ENCODE peak calls at places on chromosomes 7 and 10, in ten cellular contexts. H, L, P, I, D, R, K, T, G and Q are unnamed samples.

GRCh38 chr7:130733866-130734524 is at the start of gene KLF14:
- DNase-seq in H (no peak), L (no peak), P (peak), I (peak), D (peak), R (no peak), K (no peak), T (peak), G (peak), Q (peak)

GRCh38 chr7:105639677-105640493 is 58.6 kb upstream of the EFCAB10 start:
- DNase-seq in H (no peak), L (no peak), P (no peak), I (no peak), D (no peak), R (no peak), K (no peak), T (no peak), G (no peak), Q (no peak)

GRCh38 chr7:99665312-99665759 is 14.5 kb downstream of the CYP3A5 start:
- DNase-seq in H (no peak), L (no peak), P (no peak), I (no peak), D (no peak), R (no peak), K (no peak), T (no peak), G (no peak), Q (no peak)

GRCh38 chr7:157703131-157703530 is 366.3 kb downstream of the DNAJB6 start:
- DNase-seq in H (no peak), L (no peak), P (no peak), I (no peak), D (no peak), R (no peak), K (no peak), T (no peak), G (no peak), Q (no peak)

GRCh38 chr7:66304536-66304935 is 99.4 kb downstream of the TPST1 start:
- DNase-seq in H (no peak), L (no peak), P (no peak), I (peak), D (no peak), R (no peak), K (no peak), T (no peak), G (no peak), Q (no peak)

GRCh38 chr10:844552-844951 is 87.0 kb downstream of the LARP4B start:
- DNase-seq in H (no peak), L (no peak), P (peak), I (peak), D (no peak), R (no peak), K (no peak), T (no peak), G (peak), Q (no peak)

GRCh38 chr10:45000764-45001381 is at the start of gene ZNF22:
- DNase-seq in H (peak), L (peak), P (peak), I (peak), D (peak), R (peak), K (no peak), T (peak), G (peak), Q (peak)

GRCh38 chr10:49300140-49300974 is 1.4 kb downstream of the C10orf71 start:
- DNase-seq in H (no peak), L (no peak), P (peak), I (no peak), D (no peak), R (no peak), K (no peak), T (no peak), G (no peak), Q (no peak)

GRCh38 chr7:144835166-144835611 is 664 bp downstream of the TPK1 start:
- DNase-seq in H (peak), L (peak), P (peak), I (peak), D (peak), R (peak), K (no peak), T (peak), G (peak), Q (peak)

GRCh38 chr7:2016761-2017482 is 215.8 kb downstream of the MAD1L1 start:
- DNase-seq in H (no peak), L (no peak), P (peak), I (no peak), D (no peak), R (no peak), K (no peak), T (no peak), G (no peak), Q (no peak)